ENCODE peak calls at places on chromosome 3, in eight cellular contexts. One of them, this sample, is unnamed. For H3K9me2, the result is how much of the 10 kb centered on the place peaks cover.

GRCh38 chr3:184604039-184604955 is 42.7 kb downstream of the EPHB3 start:
- DNase-seq in SK-N-SH: no peak
- DNase-seq in PC-3: no peak
- DNase-seq in MM.1S: no peak
- DNase-seq in HCT116: no peak
- DNase-seq in OCI-LY7: no peak
- DNase-seq in GM23248: peak
- DNase-seq in hepatocyte: no peak
- DNase-seq in this sample: no peak

GRCh38 chr3:19799887-19800286 is 134.1 kb downstream of the EFHB start:
- DNase-seq in hepatocyte: no peak
- DNase-seq in HCT116: no peak
- DNase-seq in SK-N-SH: no peak
- DNase-seq in GM23248: no peak
- DNase-seq in OCI-LY7: no peak
- DNase-seq in MM.1S: no peak
- DNase-seq in PC-3: no peak
- DNase-seq in this sample: no peak

GRCh38 chr3:193869221-193870201 is 266.4 kb upstream of the HES1 start:
- DNase-seq in PC-3: peak
- DNase-seq in SK-N-SH: peak
- DNase-seq in GM23248: no peak
- DNase-seq in MM.1S: no peak
- DNase-seq in OCI-LY7: no peak
- DNase-seq in hepatocyte: peak
- DNase-seq in HCT116: peak
- DNase-seq in this sample: no peak

GRCh38 chr3:197027151-197027895 is 2.3 kb downstream of the MELTF start:
- DNase-seq in OCI-LY7: no peak
- DNase-seq in GM23248: peak
- DNase-seq in MM.1S: no peak
- DNase-seq in hepatocyte: no peak
- DNase-seq in PC-3: peak
- DNase-seq in HCT116: no peak
- DNase-seq in SK-N-SH: no peak
- DNase-seq in this sample: no peak

GRCh38 chr3:40196966-40197365 is 112.5 kb upstream of the EIF1B start:
- DNase-seq in OCI-LY7: no peak
- DNase-seq in HCT116: no peak
- DNase-seq in PC-3: no peak
- DNase-seq in GM23248: no peak
- DNase-seq in MM.1S: no peak
- DNase-seq in SK-N-SH: no peak
- DNase-seq in hepatocyte: no peak
- DNase-seq in this sample: no peak

GRCh38 chr3:123739754-123740153 is 144.4 kb downstream of the MYLK start:
- DNase-seq in HCT116: no peak
- DNase-seq in PC-3: peak
- DNase-seq in OCI-LY7: no peak
- DNase-seq in GM23248: peak
- DNase-seq in SK-N-SH: no peak
- DNase-seq in MM.1S: no peak
- DNase-seq in hepatocyte: no peak
- DNase-seq in this sample: no peak

GRCh38 chr3:153348457-153349137 is 186.6 kb downstream of the RAP2B start:
- DNase-seq in GM23248: peak
- DNase-seq in MM.1S: no peak
- DNase-seq in OCI-LY7: no peak
- DNase-seq in hepatocyte: no peak
- DNase-seq in HCT116: no peak
- DNase-seq in SK-N-SH: no peak
- DNase-seq in PC-3: peak
- DNase-seq in this sample: no peak

GRCh38 chr3:194714122-194714425 is 28.4 kb downstream of the FAM43A start:
- DNase-seq in PC-3: no peak
- DNase-seq in MM.1S: no peak
- DNase-seq in GM23248: no peak
- DNase-seq in HCT116: no peak
- DNase-seq in SK-N-SH: no peak
- DNase-seq in OCI-LY7: no peak
- DNase-seq in hepatocyte: no peak
- DNase-seq in this sample: no peak

GRCh38 chr3:158168996-158169573 is 59.2 kb downstream of the RSRC1 start:
- DNase-seq in GM23248: no peak
- DNase-seq in hepatocyte: no peak
- DNase-seq in MM.1S: no peak
- DNase-seq in SK-N-SH: no peak
- DNase-seq in OCI-LY7: no peak
- DNase-seq in HCT116: no peak
- DNase-seq in PC-3: no peak
- DNase-seq in this sample: no peak

GRCh38 chr3:15185404-15185803 is 20.6 kb upstream of the CAPN7 start:
- DNase-seq in hepatocyte: no peak
- DNase-seq in OCI-LY7: no peak
- DNase-seq in SK-N-SH: no peak
- DNase-seq in GM23248: no peak
- DNase-seq in HCT116: no peak
- DNase-seq in MM.1S: no peak
- DNase-seq in PC-3: no peak
- DNase-seq in this sample: no peak

GRCh38 chr3:194224937-194225422 is 89.0 kb downstream of the HES1 start:
- DNase-seq in PC-3: no peak
- DNase-seq in SK-N-SH: peak
- DNase-seq in HCT116: no peak
- DNase-seq in GM23248: no peak
- DNase-seq in OCI-LY7: no peak
- DNase-seq in MM.1S: no peak
- DNase-seq in hepatocyte: no peak
- DNase-seq in this sample: no peak

GRCh38 chr3:113265281-113265680 is 53.9 kb downstream of the BOC start:
- DNase-seq in MM.1S: no peak
- DNase-seq in HCT116: no peak
- DNase-seq in SK-N-SH: no peak
- DNase-seq in GM23248: no peak
- DNase-seq in OCI-LY7: no peak
- DNase-seq in hepatocyte: no peak
- DNase-seq in PC-3: no peak
- DNase-seq in this sample: no peak

GRCh38 chr3:152149832-152150231 is 118.9 kb upstream of the MBNL1 start:
- DNase-seq in PC-3: no peak
- DNase-seq in HCT116: no peak
- DNase-seq in GM23248: no peak
- DNase-seq in hepatocyte: no peak
- DNase-seq in MM.1S: no peak
- DNase-seq in OCI-LY7: no peak
- DNase-seq in SK-N-SH: no peak
- DNase-seq in this sample: no peak

GRCh38 chr3:125480656-125481374 is 39.2 kb downstream of the SNX4 start:
- DNase-seq in GM23248: peak
- DNase-seq in HCT116: no peak
- DNase-seq in hepatocyte: no peak
- DNase-seq in SK-N-SH: no peak
- DNase-seq in OCI-LY7: no peak
- DNase-seq in PC-3: no peak
- DNase-seq in MM.1S: no peak
- DNase-seq in this sample: no peak

GRCh38 chr3:179958759-179959158 is 78.0 kb downstream of the PEX5L start:
- DNase-seq in GM23248: no peak
- DNase-seq in PC-3: no peak
- DNase-seq in MM.1S: no peak
- DNase-seq in SK-N-SH: no peak
- DNase-seq in hepatocyte: no peak
- DNase-seq in HCT116: no peak
- DNase-seq in OCI-LY7: no peak
- DNase-seq in this sample: no peak

DNA sequence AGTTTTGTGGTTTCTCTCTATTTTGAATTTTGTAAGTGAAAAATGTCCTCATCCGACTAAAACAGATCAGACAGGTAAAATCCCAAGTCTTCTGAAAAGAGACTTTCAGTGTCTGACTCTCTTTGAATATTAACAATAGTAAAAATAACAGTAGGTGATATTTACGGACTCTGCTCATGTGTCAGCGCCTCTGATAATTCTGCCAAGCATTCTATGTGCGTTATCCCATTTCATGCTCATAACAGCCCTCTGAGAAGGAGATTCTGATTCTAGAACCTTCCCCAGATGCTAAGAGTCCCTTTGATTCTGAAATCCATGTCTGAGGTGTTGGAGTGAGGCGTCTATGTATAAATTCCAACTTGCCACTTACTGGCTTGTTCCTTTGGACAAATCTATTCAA is 282.8 kb downstream of the FEZF2 start:
- DNase-seq in GM23248: no peak
- DNase-seq in SK-N-SH: no peak
- DNase-seq in MM.1S: no peak
- DNase-seq in HCT116: no peak
- DNase-seq in PC-3: no peak
- DNase-seq in OCI-LY7: no peak
- DNase-seq in hepatocyte: no peak
- DNase-seq in this sample: no peak
- H2AFZ ChIP-seq in GM23248: no peak
- H2AFZ ChIP-seq in SK-N-SH: no peak
- H2AFZ ChIP-seq in MM.1S: no peak
- H2AFZ ChIP-seq in HCT116: no peak
- H2AFZ ChIP-seq in PC-3: no peak
- H2AFZ ChIP-seq in OCI-LY7: no peak
- H2AFZ ChIP-seq in hepatocyte: no peak
- H2AFZ ChIP-seq in this sample: no peak

GRCh38 chr3:52620580-52620979 is 65.1 kb downstream of the PBRM1 start:
- DNase-seq in OCI-LY7: no peak
- DNase-seq in HCT116: no peak
- DNase-seq in PC-3: no peak
- DNase-seq in MM.1S: no peak
- DNase-seq in GM23248: no peak
- DNase-seq in hepatocyte: no peak
- DNase-seq in SK-N-SH: no peak
- DNase-seq in this sample: no peak

GRCh38 chr3:52609316-52609815 is 73.0 kb downstream of the UQCC5 start:
- DNase-seq in SK-N-SH: no peak
- DNase-seq in GM23248: peak
- DNase-seq in PC-3: peak
- DNase-seq in MM.1S: no peak
- DNase-seq in HCT116: no peak
- DNase-seq in hepatocyte: no peak
- DNase-seq in OCI-LY7: no peak
- DNase-seq in this sample: no peak

GRCh38 chr3:52615178-52615577 is 70.5 kb downstream of the PBRM1 start:
- DNase-seq in PC-3: no peak
- DNase-seq in MM.1S: no peak
- DNase-seq in HCT116: no peak
- DNase-seq in hepatocyte: no peak
- DNase-seq in GM23248: peak
- DNase-seq in SK-N-SH: no peak
- DNase-seq in OCI-LY7: no peak
- DNase-seq in this sample: no peak

DNA sequence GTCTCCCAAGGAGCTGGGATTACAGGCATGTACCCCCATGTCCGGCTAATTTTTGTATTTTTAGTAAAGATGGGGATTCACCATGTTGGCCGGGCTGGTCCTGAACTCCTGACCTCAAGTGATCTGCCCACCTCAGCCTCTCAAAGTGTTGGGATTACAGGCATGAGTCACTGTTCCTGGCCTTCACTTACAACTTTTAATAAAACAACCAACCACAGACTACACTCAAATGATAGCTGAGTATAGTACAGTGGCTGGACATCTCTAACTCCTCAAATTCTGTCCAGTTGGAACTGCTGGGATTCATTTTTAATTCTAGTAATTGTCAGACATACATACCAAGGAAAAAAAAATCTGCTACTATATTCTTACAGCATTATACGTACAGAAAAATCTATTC is 71.0 kb downstream of the PBRM1 start:
- DNase-seq in hepatocyte: no peak
- DNase-seq in MM.1S: no peak
- DNase-seq in GM23248: peak
- DNase-seq in HCT116: no peak
- DNase-seq in SK-N-SH: no peak
- DNase-seq in OCI-LY7: no peak
- DNase-seq in PC-3: no peak
- DNase-seq in this sample: no peak
- H3K9me2 ChIP-seq in hepatocyte: under half
- H3K9me2 ChIP-seq in MM.1S: under half
- H3K9me2 ChIP-seq in GM23248: under half
- H3K9me2 ChIP-seq in HCT116: under half
- H3K9me2 ChIP-seq in SK-N-SH: under half
- H3K9me2 ChIP-seq in OCI-LY7: under half
- H3K9me2 ChIP-seq in PC-3: under half
- H3K9me2 ChIP-seq in this sample: under half

DNA sequence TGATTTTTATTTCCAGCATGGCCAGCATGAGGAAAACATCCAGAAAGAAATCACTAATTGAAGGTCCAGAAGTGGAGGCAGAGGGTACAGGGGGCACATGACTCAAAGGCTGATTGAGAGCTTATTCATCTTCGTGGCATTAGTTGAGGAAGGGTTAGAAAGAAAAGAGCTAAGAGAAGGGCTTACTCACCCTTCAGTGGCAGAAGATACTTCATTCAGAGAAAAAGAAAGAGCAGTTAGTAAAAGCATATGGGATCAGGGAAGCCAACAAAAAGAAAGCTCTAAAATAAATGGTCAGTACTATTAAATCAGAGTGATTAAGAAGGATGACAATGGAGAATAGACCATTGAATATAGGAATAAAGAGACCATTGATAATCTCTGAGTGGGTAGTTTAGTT is 25.2 kb downstream of the GAP43 start:
- DNase-seq in OCI-LY7: no peak
- DNase-seq in PC-3: no peak
- DNase-seq in HCT116: no peak
- DNase-seq in SK-N-SH: no peak
- DNase-seq in MM.1S: no peak
- DNase-seq in GM23248: peak
- DNase-seq in hepatocyte: no peak
- DNase-seq in this sample: no peak
- H3K4me2 ChIP-seq in OCI-LY7: no peak
- H3K4me2 ChIP-seq in PC-3: no peak
- H3K4me2 ChIP-seq in HCT116: no peak
- H3K4me2 ChIP-seq in SK-N-SH: no peak
- H3K4me2 ChIP-seq in MM.1S: no peak
- H3K4me2 ChIP-seq in GM23248: peak
- H3K4me2 ChIP-seq in hepatocyte: no peak
- H3K4me2 ChIP-seq in this sample: no peak

GRCh38 chr3:16343101-16343500 is 78.1 kb downstream of the OXNAD1 start:
- DNase-seq in OCI-LY7: no peak
- DNase-seq in SK-N-SH: no peak
- DNase-seq in HCT116: no peak
- DNase-seq in hepatocyte: no peak
- DNase-seq in PC-3: no peak
- DNase-seq in MM.1S: no peak
- DNase-seq in GM23248: no peak
- DNase-seq in this sample: no peak
- H2AFZ ChIP-seq in OCI-LY7: no peak
- H2AFZ ChIP-seq in SK-N-SH: no peak
- H2AFZ ChIP-seq in HCT116: no peak
- H2AFZ ChIP-seq in hepatocyte: no peak
- H2AFZ ChIP-seq in PC-3: no peak
- H2AFZ ChIP-seq in MM.1S: no peak
- H2AFZ ChIP-seq in GM23248: no peak
- H2AFZ ChIP-seq in this sample: no peak

GRCh38 chr3:131977363-131977762 is 57.5 kb downstream of the CPNE4 start:
- DNase-seq in hepatocyte: no peak
- DNase-seq in OCI-LY7: no peak
- DNase-seq in MM.1S: no peak
- DNase-seq in GM23248: no peak
- DNase-seq in HCT116: no peak
- DNase-seq in SK-N-SH: no peak
- DNase-seq in PC-3: no peak
- DNase-seq in this sample: no peak
- H3K9me2 ChIP-seq in hepatocyte: under half
- H3K9me2 ChIP-seq in OCI-LY7: under half
- H3K9me2 ChIP-seq in MM.1S: under half
- H3K9me2 ChIP-seq in GM23248: under half
- H3K9me2 ChIP-seq in HCT116: under half
- H3K9me2 ChIP-seq in SK-N-SH: under half
- H3K9me2 ChIP-seq in PC-3: under half
- H3K9me2 ChIP-seq in this sample: under half